ENCODE peak calls at places on chromosomes 13 and 19, in seven cellular contexts. E is mucosa of descending colon, L is glutamatergic neuron, R is choroid plexus epithelial cell, U is AG04450, O is mesothelial cell of epicardium, X is bronchial epithelial cell. Q is an unnamed sample.

GRCh38 chr13:109626386-109627171 is 159.8 kb downstream of the IRS2 start:
- DNase-seq in E (no peak), L (no peak), R (no peak), U (no peak), O (no peak), X (no peak), Q (no peak)

GRCh38 chr19:17491287-17491686 is 20.2 kb upstream of the PGLS start:
- DNase-seq in E (no peak), L (no peak), R (no peak), U (no peak), O (no peak), X (no peak), Q (no peak)

GRCh38 chr13:62879071-62879470 is 1463.4 kb upstream of the PCDH20 start:
- DNase-seq in E (no peak), L (no peak), R (peak), U (peak), O (no peak), X (no peak), Q (no peak)

GRCh38 chr13:113661506-113661905 is 3.5 kb upstream of the ATP4B start:
- DNase-seq in E (no peak), L (no peak), R (no peak), U (no peak), O (no peak), X (no peak), Q (no peak)

GRCh38 chr19:28469544-28469943 is 743.4 kb downstream of the UQCRFS1 start:
- DNase-seq in E (no peak), L (no peak), R (no peak), U (no peak), O (no peak), X (no peak), Q (no peak)

GRCh38 chr19:46088101-46088500 is 36.4 kb downstream of the IGFL3 start:
- DNase-seq in E (no peak), L (no peak), R (no peak), U (no peak), O (no peak), X (no peak), Q (no peak)

GRCh38 chr13:41544824-41545707 is 87.7 kb downstream of the RGCC start:
- DNase-seq in E (no peak), L (no peak), R (peak), U (no peak), O (no peak), X (peak), Q (no peak)

GRCh38 chr19:50720181-50720920 is 749 bp upstream of the SHANK1 start:
- DNase-seq in E (no peak), L (no peak), R (no peak), U (no peak), O (no peak), X (no peak), Q (no peak)

GRCh38 chr13:37139356-37139755 is 33.9 kb upstream of the CSNK1A1L start:
- DNase-seq in E (no peak), L (no peak), R (no peak), U (no peak), O (no peak), X (no peak), Q (no peak)

GRCh38 chr13:79448413-79448812 is 32.5 kb upstream of the NDFIP2 start:
- DNase-seq in E (no peak), L (no peak), R (no peak), U (no peak), O (no peak), X (peak), Q (no peak)

GRCh38 chr19:2303209-2303798 is 4.7 kb downstream of the LINGO3 start:
- DNase-seq in E (no peak), L (no peak), R (no peak), U (no peak), O (no peak), X (no peak), Q (no peak)

GRCh38 chr13:50589139-50589538 is 254.4 kb downstream of the DLEU7 start:
- DNase-seq in E (no peak), L (no peak), R (peak), U (peak), O (no peak), X (peak), Q (no peak)

GRCh38 chr13:29497137-29497654 is 98.3 kb downstream of the SLC7A1 start:
- DNase-seq in E (no peak), L (peak), R (peak), U (peak), O (no peak), X (no peak), Q (no peak)

GRCh38 chr19:56097306-56097705 is 23.8 kb downstream of the ZNF787 start:
- DNase-seq in E (no peak), L (no peak), R (no peak), U (no peak), O (no peak), X (no peak), Q (no peak)

GRCh38 chr13:113789167-113789566 is 30.1 kb downstream of the TMEM255B start:
- DNase-seq in E (no peak), L (no peak), R (no peak), U (no peak), O (no peak), X (no peak), Q (no peak)

GRCh38 chr13:112874751-112875300 is 94.2 kb upstream of the MCF2L start:
- DNase-seq in E (no peak), L (peak), R (no peak), U (no peak), O (no peak), X (no peak), Q (no peak)

GRCh38 chr19:46834984-46835383 is 15.7 kb downstream of the AP2S1 start:
- DNase-seq in E (no peak), L (no peak), R (no peak), U (no peak), O (no peak), X (no peak), Q (no peak)

GRCh38 chr19:10389863-10390262 is 9.5 kb upstream of the TYK2 start:
- DNase-seq in E (no peak), L (no peak), R (no peak), U (no peak), O (no peak), X (no peak), Q (no peak)

GRCh38 chr13:27018230-27018875 is 153.3 kb downstream of the USP12 start:
- DNase-seq in E (no peak), L (no peak), R (no peak), U (no peak), O (peak), X (no peak), Q (no peak)

GRCh38 chr19:46486358-46486757 is 9.3 kb downstream of the PNMA8B start:
- DNase-seq in E (no peak), L (no peak), R (no peak), U (no peak), O (no peak), X (no peak), Q (no peak)

GRCh38 chr13:24998433-24998832 is 97.5 kb upstream of the PABPC3 start:
- DNase-seq in E (no peak), L (no peak), R (no peak), U (no peak), O (no peak), X (no peak), Q (no peak)

GRCh38 chr19:10760268-10760944 is 42.5 kb downstream of the DNM2 start:
- DNase-seq in E (no peak), L (no peak), R (no peak), U (no peak), O (no peak), X (no peak), Q (peak)

GRCh38 chr19:45952691-45953505 is 20.8 kb downstream of the NOVA2 start:
- DNase-seq in E (peak), L (peak), R (peak), U (peak), O (peak), X (peak), Q (peak)

GRCh38 chr13:90365130-90365529 is 982.4 kb upstream of the MIR17HG start:
- DNase-seq in E (no peak), L (no peak), R (peak), U (no peak), O (no peak), X (no peak), Q (no peak)
- TF ChIP-seq CTCF in E (no peak), L (no peak), R (peak), U (peak), O (no peak), X (no peak), Q (no peak)

GRCh38 chr19:33405491-33406461 is 32.3 kb downstream of the CEBPG start:
- DNase-seq in E (peak), L (peak), R (no peak), U (no peak), O (no peak), X (no peak), Q (no peak)

GRCh38 chr19:33408116-33408515 is 34.6 kb downstream of the CEBPG start:
- DNase-seq in E (peak), L (peak), R (no peak), U (no peak), O (no peak), X (no peak), Q (no peak)

GRCh38 chr19:33406521-33407139 is 33.1 kb downstream of the CEBPG start:
- DNase-seq in E (peak), L (peak), R (peak), U (no peak), O (peak), X (peak), Q (peak)

GRCh38 chr19:33407716-33408115 is 34.2 kb downstream of the CEBPG start:
- DNase-seq in E (peak), L (peak), R (no peak), U (no peak), O (no peak), X (no peak), Q (no peak)

DNA sequence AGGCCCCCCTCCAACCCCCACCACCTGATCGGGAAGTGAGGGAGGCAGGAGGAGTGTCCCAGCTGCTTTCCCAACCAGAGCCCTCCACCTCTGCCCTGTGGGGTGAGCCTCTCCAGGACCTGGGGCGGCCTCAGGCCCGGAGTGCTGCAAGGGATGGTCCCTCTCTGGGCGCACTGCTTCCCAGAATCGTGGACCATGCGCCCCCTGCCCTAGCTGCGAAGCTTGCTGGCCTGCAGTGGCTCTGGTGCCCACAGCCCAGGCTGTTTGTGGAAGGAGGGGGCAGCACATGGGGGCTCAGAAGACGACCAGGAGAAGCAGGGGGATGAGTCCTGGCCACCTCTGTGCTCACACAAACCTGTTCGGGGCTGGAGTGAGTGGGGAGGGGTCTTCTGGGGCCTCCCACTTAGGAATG is 33.6 kb downstream of the CEBPG start:
- DNase-seq in E (no peak), L (no peak), R (no peak), U (no peak), O (no peak), X (no peak), Q (no peak)
- TF ChIP-seq CTCF in E (no peak), L (peak), R (no peak), U (no peak), O (peak), X (no peak), Q (peak)

GRCh38 chr13:110650436-110650835 is 35.1 kb downstream of the NAXD start:
- DNase-seq in E (no peak), L (no peak), R (no peak), U (no peak), O (peak), X (no peak), Q (no peak)

GRCh38 chr13:110652755-110653154 is 37.4 kb downstream of the NAXD start:
- DNase-seq in E (no peak), L (no peak), R (no peak), U (no peak), O (peak), X (no peak), Q (no peak)

GRCh38 chr13:110652231-110652730 is 36.9 kb downstream of the NAXD start:
- DNase-seq in E (no peak), L (no peak), R (no peak), U (no peak), O (peak), X (no peak), Q (no peak)

GRCh38 chr13:110651726-110652230 is 36.4 kb downstream of the NAXD start:
- DNase-seq in E (no peak), L (no peak), R (no peak), U (no peak), O (peak), X (no peak), Q (no peak)

DNA sequence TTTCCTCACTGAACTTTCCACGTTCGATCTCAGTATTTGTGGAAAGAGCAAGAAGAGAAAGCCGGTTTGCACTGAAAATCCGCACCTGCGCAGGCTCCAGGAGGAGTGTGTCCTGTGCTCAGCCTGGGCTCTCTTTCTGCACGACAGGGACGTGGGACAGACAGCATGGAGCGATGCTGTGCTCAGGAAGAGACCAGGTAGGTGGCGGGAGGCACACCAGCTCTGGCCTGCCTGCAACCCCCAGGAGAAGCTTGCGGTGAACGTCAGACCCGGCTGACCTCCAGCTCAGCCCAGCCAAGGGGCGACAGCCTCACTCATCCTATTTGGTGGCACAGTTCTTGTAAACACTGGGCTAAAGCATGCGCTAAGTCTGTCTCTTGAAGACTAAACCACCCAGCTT is 35.9 kb downstream of the NAXD start:
- DNase-seq in E (no peak), L (no peak), R (no peak), U (no peak), O (peak), X (no peak), Q (no peak)
- TF ChIP-seq CTCF in E (no peak), L (no peak), R (no peak), U (no peak), O (no peak), X (no peak), Q (no peak)

DNA sequence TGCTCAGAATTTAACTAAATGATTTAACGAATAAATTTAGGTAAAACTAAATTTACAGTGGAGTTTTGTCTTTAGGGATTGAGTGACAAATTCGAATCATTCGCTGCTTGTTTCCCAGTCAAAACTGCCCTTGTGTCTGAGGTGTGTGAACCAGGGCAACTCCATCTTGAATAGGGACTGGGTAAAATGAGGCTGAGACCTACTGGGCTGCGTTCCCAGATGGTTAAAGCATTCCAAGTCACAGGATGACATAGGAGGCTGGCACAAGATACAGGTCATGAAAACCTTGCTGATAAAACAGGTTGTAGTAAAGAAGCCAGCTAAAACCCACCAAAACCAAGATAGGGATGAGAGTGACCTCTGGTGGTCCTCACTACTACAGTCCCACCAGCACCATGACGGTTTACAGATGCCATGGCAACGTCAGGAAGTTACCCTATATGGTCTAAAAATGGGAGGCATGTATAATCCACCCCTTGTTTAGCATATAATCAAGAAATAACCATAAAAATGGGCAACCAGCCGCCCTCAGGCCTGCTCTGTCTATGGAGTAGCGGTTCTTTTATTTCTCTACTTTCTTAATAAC is 10.2 kb upstream of the ANKRD10 start:
- DNase-seq in E (no peak), L (no peak), R (peak), U (no peak), O (no peak), X (no peak), Q (no peak)
- TF ChIP-seq CTCF in E (no peak), L (no peak), R (no peak), U (peak), O (no peak), X (no peak), Q (no peak)

DNA sequence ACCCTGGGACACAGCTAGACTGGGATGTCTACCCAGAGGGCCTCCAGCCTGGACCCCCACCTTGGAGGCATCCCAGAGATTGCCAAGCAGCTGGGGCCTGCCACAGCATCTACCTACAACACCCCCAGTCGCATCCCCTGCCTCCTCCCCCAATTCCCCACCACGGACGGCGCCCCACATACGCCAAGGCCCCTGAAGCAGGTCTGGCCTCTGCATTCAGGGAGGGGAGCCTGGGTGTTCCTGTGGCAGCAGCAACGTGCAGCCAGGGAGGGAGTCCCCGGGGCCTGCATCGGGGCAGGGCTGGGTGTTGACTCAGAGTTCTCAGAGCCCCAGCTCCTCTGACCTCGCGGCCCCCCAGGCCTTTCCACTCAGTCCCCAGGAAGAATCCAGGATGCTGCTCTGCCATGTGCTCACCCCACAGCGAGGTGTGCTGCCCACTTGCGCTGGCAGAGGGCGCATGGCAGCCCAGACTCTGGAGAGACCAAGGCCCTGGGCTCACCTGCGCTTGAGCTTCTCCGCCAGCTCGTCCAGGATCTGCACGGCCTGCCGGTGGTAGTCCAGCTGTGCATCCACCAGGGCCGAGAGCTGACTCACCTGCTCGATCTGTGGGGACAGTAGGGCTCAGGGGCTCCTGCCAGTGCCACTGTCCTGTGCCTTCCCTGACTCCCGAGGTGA is 19.6 kb downstream of the MPND start:
- DNase-seq in E (peak), L (no peak), R (no peak), U (no peak), O (no peak), X (no peak), Q (no peak)
- TF ChIP-seq CTCF in E (no peak), L (no peak), R (peak), U (peak), O (no peak), X (peak), Q (no peak)

DNA sequence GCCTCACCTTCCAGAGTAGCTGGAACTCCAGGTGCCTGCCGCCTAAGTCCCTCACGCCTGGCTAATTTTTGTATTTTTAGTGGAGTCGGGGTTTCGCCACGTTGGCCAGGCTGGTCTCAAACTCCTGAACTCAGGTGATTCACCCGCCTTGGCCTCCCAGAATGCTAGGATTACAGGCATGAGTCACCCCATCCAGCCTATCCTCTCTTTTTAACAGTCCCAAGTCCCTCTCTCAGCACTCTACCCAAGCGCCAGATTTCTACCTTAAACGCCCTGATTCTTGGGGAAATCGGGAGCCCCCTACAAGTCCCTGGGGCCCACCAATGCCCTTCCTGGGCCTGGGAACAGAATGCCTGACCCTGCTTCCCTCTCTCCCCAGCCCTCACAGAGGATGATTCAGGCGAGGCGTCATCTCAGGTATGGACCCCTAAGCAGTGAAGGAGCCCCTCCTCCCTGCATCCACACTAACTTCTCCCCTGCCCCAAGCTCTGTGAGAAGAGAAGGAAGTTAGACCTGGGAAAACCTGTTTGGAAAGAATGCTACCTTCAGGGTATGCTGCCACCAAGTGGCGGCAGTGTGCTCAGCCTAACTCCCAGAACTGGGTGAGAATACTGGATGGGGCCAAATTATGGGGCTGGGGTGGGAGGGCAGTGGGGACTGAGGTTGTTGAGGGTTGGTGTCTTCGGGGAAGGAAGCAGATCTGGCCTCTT is 20.8 kb upstream of the EBI3 start:
- DNase-seq in E (peak), L (no peak), R (peak), U (no peak), O (no peak), X (peak), Q (no peak)
- TF ChIP-seq CTCF in E (no peak), L (no peak), R (peak), U (peak), O (no peak), X (peak), Q (peak)

GRCh38 chr19:32438751-32439150 is 33.2 kb downstream of the DPY19L3 start:
- DNase-seq in E (no peak), L (no peak), R (no peak), U (no peak), O (no peak), X (no peak), Q (no peak)
- TF ChIP-seq CTCF in E (no peak), L (no peak), R (no peak), U (no peak), O (no peak), X (no peak), Q (no peak)

Q was measured in natural killer cell.